ENCODE peak calls at places on chromosomes 6 and 20, in four cellular contexts. G is Panc1, J is sigmoid colon, M is GM12891. I is an unnamed sample.

GRCh38 chr20:1555952-1556351 is 1.6 kb downstream of the SIRPD start:
- DNase-seq in J (no peak), G (no peak), M (no peak), I (no peak)

GRCh38 chr6:168102093-168102985 is 23.3 kb upstream of the FRMD1 start:
- DNase-seq in G (no peak), J (no peak), M (no peak), I (no peak)

GRCh38 chr6:132934496-132934895 is 120.1 kb downstream of the RPS12 start:
- DNase-seq in G (no peak), J (no peak), M (no peak), I (no peak)

GRCh38 chr20:53883098-53883762 is 187.2 kb downstream of the BCAS1 start:
- DNase-seq in J (no peak), M (no peak), G (no peak), I (no peak)

GRCh38 chr20:57545927-57546662 is 14.8 kb upstream of the PCK1 start:
- DNase-seq in G (no peak), J (peak), M (no peak), I (no peak)

GRCh38 chr6:133977983-133978895 is 25.2 kb downstream of the TBPL1 start:
- DNase-seq in G (no peak), J (no peak), M (no peak), I (no peak)

GRCh38 chr6:3285049-3285639 is 26.4 kb downstream of the PSMG4 start:
- DNase-seq in J (peak), M (no peak), G (no peak), I (no peak)

GRCh38 chr6:16092140-16092539 is 36.7 kb upstream of the MYLIP start:
- DNase-seq in M (no peak), G (no peak), J (no peak), I (no peak)

GRCh38 chr6:160070427-160070826 is 51.2 kb upstream of the SLC22A1 start:
- DNase-seq in M (no peak), J (no peak), G (no peak), I (no peak)

GRCh38 chr6:143747347-143747842 is 69.6 kb downstream of the PHACTR2 start:
- DNase-seq in G (no peak), J (no peak), M (no peak), I (peak)

GRCh38 chr6:159353193-159353592 is 184.0 kb downstream of the FNDC1 start:
- DNase-seq in G (no peak), M (no peak), J (no peak), I (no peak)

GRCh38 chr6:36050305-36050704 is 22.7 kb downstream of the MAPK14 start:
- DNase-seq in M (no peak), J (no peak), G (no peak), I (no peak)

GRCh38 chr6:168674595-168674994 is 233.6 kb downstream of the SMOC2 start:
- DNase-seq in M (no peak), G (no peak), J (no peak), I (no peak)

GRCh38 chr6:31948753-31949413 is 3.0 kb downstream of the CFB start:
- DNase-seq in J (no peak), M (no peak), G (no peak), I (no peak)
- TF ChIP-seq POLR2AphosphoS5 in J (no peak), M (no peak), G (peak), I (no peak)

DNA sequence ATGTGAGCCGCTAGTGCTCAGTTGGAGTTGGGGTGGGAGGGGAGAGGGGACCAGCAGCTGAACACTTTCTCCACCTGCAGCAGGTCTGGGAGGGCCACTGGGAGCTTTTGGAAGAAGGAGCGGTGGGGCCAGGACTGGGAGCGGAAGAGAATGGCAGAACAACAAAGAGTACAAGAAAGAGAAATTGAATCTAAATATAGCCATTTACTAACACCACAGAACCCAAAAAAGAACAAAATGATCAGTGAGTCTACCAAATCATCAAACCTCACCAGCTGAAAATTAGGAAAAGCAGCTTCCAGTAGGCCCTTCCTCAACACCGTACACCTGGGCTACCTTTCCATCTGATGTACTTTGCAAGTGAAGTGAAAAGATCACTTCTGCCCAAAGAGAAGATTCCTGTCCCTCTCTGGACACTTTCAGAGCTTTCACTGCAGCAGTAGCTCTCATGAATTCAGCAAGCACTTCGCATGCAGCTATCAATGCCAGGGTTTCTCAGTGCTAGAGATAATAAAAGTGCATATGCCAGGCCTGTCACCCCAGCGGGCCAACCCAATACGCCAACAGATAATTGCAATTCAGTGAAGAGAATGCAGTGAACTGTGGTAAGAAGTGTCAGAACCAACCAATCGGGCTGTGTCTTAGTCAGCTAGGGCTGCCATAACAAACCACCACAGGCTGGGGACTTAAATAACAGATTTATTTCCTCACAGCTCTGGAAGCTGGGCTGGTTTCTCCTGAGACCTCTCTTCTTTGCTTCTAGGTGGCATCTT is 590 bp downstream of the LY86 start:
- DNase-seq in M (no peak), G (no peak), J (no peak), I (no peak)
- TF ChIP-seq POLR2AphosphoS5 in M (peak), G (no peak), J (no peak), I (no peak)

GRCh38 chr6:49305010-49305409 is 158.0 kb downstream of the MMUT start:
- DNase-seq in G (no peak), J (no peak), M (no peak), I (no peak)

GRCh38 chr6:49300911-49301310 is 162.1 kb downstream of the MMUT start:
- DNase-seq in M (no peak), G (no peak), J (no peak), I (no peak)

GRCh38 chr6:49300443-49300842 is 162.6 kb downstream of the MMUT start:
- DNase-seq in J (no peak), G (no peak), M (no peak), I (no peak)
- TF ChIP-seq POLR2AphosphoS5 in J (no peak), G (no peak), M (no peak), I (no peak)

DNA sequence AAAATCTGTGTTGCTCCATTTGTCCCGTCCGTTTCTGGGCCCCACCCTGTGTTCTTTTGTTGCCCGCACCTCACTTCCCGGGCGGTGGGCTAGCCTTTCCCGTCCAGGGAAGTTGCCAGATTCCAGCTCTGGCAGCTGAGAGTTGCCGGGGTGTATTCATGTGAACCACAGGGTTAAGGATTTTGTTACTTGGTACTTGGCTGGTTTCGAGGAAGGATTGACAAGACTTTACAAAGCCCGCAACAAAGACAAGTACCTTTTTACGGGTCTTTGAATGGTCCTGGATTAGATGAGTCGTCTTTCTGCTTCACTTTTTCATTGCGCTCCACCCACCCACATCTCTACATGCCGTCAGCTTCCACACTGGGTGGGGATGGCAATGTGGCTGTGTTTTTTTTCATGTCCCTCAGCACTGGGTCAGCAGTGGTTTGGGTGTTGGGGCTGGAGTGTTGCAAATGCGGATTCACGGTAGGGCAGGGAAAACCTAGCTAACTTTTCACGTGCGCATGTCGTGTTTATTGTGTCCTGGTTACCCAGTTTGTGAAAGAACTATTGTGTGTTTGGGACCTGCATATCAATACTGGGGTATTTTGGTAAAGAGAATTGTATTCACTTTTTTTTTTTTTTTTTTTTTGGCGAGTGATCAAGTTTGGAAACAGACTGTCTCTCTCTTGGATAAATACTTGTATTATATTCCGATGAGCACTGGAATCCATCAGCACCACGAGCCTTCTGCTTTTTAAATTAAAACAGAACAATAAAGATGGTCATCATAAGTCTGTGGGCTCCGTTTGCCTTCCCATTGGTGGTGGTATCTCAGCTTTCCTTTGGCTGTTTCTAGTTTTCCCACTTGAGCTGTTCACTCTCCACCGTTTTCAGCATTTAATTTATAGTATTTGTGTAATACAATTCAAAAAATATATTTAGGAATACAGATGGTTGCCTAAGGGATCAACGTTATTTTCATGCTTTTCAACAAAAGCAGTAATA is 1.2 kb downstream of the DUSP22 start:
- DNase-seq in J (peak), G (no peak), M (no peak), I (no peak)
- TF ChIP-seq POLR2AphosphoS5 in J (peak), G (no peak), M (peak), I (no peak)

GRCh38 chr6:138455746-138456392 is 43.4 kb downstream of the NHSL1 start:
- DNase-seq in M (peak), G (no peak), J (no peak), I (no peak)
- TF ChIP-seq POLR2AphosphoS5 in M (no peak), G (no peak), J (no peak), I (no peak)

GRCh38 chr6:33273129-33273923 is 1.5 kb downstream of the RPS18 start:
- DNase-seq in M (no peak), J (no peak), G (no peak), I (no peak)
- TF ChIP-seq POLR2AphosphoS5 in M (peak), J (no peak), G (peak), I (peak)

DNA sequence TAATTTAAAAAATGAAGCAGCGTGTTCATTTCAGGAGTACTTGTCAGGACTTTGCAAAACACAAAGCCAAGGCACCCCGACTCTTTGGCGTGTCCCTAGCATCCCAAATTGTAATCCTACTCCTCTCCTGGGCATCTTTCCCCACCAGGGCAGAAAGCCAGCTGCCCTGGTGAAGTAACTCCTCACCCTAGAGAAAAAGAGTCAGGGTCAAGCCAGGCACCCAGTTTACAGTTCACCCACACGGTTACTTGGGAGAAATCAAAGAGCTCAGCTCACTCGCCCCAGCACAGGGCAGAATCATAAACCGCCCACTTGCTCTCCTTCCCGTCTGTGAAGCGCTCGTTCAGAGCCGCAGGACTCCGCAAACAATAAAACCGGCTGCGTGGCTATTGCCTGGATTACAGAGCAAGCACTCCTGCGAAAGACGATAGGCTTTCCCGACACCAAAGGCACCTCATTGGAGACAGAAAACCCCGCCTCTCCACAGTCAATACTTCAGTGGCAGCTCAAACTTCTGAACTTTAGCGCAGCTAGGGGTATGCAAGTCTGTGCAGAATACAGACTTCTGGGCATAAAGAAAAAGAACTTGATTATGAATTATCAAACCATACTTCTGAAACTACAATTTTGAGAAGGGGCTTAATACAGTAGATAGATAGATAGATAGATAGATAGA is 73.0 kb upstream of the NHSL1 start:
- DNase-seq in G (no peak), J (peak), M (no peak), I (peak)
- TF ChIP-seq POLR2AphosphoS5 in G (no peak), J (peak), M (no peak), I (peak)

GRCh38 chr20:37455659-37456058 is 65.4 kb upstream of the NNAT start:
- DNase-seq in J (no peak), M (no peak), G (no peak), I (no peak)
- TF ChIP-seq POLR2AphosphoS5 in J (no peak), M (no peak), G (no peak), I (no peak)

GRCh38 chr6:113630738-113631535 is 226.2 kb upstream of the MARCKS start:
- DNase-seq in G (no peak), M (no peak), J (no peak), I (no peak)
- TF ChIP-seq POLR2AphosphoS5 in G (no peak), M (peak), J (no peak), I (no peak)

GRCh38 chr6:112149719-112150263 is 62.4 kb downstream of the FAM229B start:
- DNase-seq in M (no peak), J (no peak), G (no peak), I (no peak)
- TF ChIP-seq POLR2AphosphoS5 in M (no peak), J (peak), G (no peak), I (no peak)